ENCODE peak calls at places on chromosomes 7 and 10, in eight cellular contexts. D is choroid plexus epithelial cell, K is cardiac fibroblast, F is IMR-90, C is stomach, G is A549, Z is thyroid gland, M is right atrium auricular region. J is an unnamed sample.

GRCh38 chr7:255038-255435 is 34.9 kb upstream of the FOXL3 start:
- DNase-seq in G (no peak), C (no peak), Z (no peak), D (no peak), M (no peak), F (no peak), K (no peak), J (no peak)

GRCh38 chr10:78727728-78728127 is 341.0 kb upstream of the ZMIZ1 start:
- DNase-seq in F (no peak), K (no peak), Z (peak; percentile 92), D (no peak), M (no peak), G (no peak), C (no peak), J (no peak)

GRCh38 chr10:130784326-130784725 is 527.2 kb downstream of the TCERG1L start:
- DNase-seq in D (no peak), K (no peak), F (no peak), C (no peak), G (no peak), M (no peak), Z (no peak), J (no peak)

GRCh38 chr7:117053407-117053806 is 100.1 kb downstream of the ST7 start:
- DNase-seq in M (no peak), Z (no peak), K (no peak), G (no peak), F (no peak), C (no peak), D (peak; percentile 10), J (no peak)

GRCh38 chr7:44323381-44324203 is 1.8 kb downstream of the CAMK2B start:
- DNase-seq in F (no peak), Z (no peak), M (no peak), G (no peak), K (no peak), D (no peak), C (no peak), J (no peak)

GRCh38 chr7:99499356-99499712 is 747 bp downstream of the ZNF394 start:
- DNase-seq in M (no peak), Z (no peak), F (no peak), C (no peak), D (no peak), K (peak; percentile 20), G (peak; percentile 30), J (no peak)

GRCh38 chr7:157470699-157471098 is 133.9 kb downstream of the DNAJB6 start:
- DNase-seq in D (no peak), Z (no peak), K (no peak), C (peak; percentile 17), G (no peak), M (peak; percentile 28), F (no peak), J (no peak)

GRCh38 chr10:73589538-73590126 is 1.5 kb downstream of the USP54 start:
- DNase-seq in F (peak; percentile 32), K (peak; percentile 43), G (no peak), D (peak; percentile 91), C (peak; percentile 30), M (no peak), Z (no peak), J (no peak)

GRCh38 chr10:46544989-46545791 is 11.3 kb downstream of the GPRIN2 start:
- DNase-seq in K (peak; percentile 42), M (no peak), F (no peak), D (peak; percentile 57), Z (no peak), C (peak; percentile 26), G (peak; percentile 89), J (no peak)

GRCh38 chr10:112716924-112717348 is 233.1 kb upstream of the TCF7L2 start:
- DNase-seq in D (peak; percentile 79), Z (no peak), C (peak; percentile 55), G (peak; percentile 21), K (peak; percentile 80), M (no peak), F (peak; percentile 72), J (peak; percentile 92)

GRCh38 chr7:46478046-46478445 is 557.0 kb upstream of the IGFBP3 start:
- DNase-seq in F (peak; percentile 79), G (no peak), K (peak; percentile 66), M (no peak), C (no peak), Z (no peak), D (peak; percentile 89), J (no peak)

GRCh38 chr10:44513592-44513991 is 128.7 kb upstream of the CXCL12 start:
- DNase-seq in M (no peak), K (peak; percentile 82), G (no peak), Z (no peak), C (no peak), D (peak; percentile 68), F (peak; percentile 18), J (no peak)

GRCh38 chr10:44520651-44521050 is 135.8 kb upstream of the CXCL12 start:
- DNase-seq in C (no peak), Z (no peak), F (peak; percentile 11), G (no peak), D (no peak), M (no peak), K (peak; percentile 5), J (no peak)

GRCh38 chr10:44516941-44517340 is 132.0 kb upstream of the CXCL12 start:
- DNase-seq in K (no peak), F (no peak), C (no peak), D (no peak), M (no peak), Z (no peak), G (no peak), J (no peak)

GRCh38 chr10:44512345-44513095 is 127.6 kb upstream of the CXCL12 start:
- DNase-seq in K (no peak), M (no peak), C (no peak), G (no peak), D (no peak), F (no peak), Z (no peak), J (no peak)

DNA sequence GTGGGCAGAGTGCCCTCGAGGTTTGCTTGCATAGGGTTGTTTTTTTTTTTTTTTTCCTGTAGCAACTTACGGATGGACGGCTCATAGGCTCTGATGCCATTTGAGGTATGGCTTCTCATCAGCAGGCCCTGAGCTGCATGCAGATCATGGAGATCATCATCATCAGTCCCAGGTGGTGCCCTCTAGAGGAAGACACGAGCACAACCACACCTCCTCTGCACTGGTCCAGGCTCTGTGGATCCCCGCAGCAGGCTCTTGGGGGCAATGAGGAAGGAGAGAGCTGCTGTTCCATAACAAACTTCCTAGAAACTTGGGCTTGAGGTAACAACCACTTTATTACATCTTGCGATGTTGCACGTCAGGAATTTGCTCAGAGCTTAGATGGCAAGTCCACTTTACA is 132.7 kb upstream of the CXCL12 start:
- DNase-seq in C (no peak), K (peak; percentile 13), M (no peak), G (no peak), F (no peak), Z (no peak), D (no peak), J (no peak)
- TF ChIP-seq CTCF in C (no peak), K (no peak), M (no peak), G (no peak), F (peak; percentile 14), Z (no peak), D (peak; percentile 44), J (peak; percentile 13)

GRCh38 chr7:130958846-130959245 is 224.8 kb upstream of the KLF14 start:
- DNase-seq in Z (no peak), D (no peak), F (no peak), K (no peak), G (no peak), M (no peak), C (no peak), J (no peak)
- H3K4me3 ChIP-seq in Z (no peak overlapping the region), D (no peak overlapping the region), F (no peak overlapping the region), K (no peak overlapping the region), G (peak overlapping the region; percentile 44), M (no peak overlapping the region), C (no peak overlapping the region), J (no peak overlapping the region)

DNA sequence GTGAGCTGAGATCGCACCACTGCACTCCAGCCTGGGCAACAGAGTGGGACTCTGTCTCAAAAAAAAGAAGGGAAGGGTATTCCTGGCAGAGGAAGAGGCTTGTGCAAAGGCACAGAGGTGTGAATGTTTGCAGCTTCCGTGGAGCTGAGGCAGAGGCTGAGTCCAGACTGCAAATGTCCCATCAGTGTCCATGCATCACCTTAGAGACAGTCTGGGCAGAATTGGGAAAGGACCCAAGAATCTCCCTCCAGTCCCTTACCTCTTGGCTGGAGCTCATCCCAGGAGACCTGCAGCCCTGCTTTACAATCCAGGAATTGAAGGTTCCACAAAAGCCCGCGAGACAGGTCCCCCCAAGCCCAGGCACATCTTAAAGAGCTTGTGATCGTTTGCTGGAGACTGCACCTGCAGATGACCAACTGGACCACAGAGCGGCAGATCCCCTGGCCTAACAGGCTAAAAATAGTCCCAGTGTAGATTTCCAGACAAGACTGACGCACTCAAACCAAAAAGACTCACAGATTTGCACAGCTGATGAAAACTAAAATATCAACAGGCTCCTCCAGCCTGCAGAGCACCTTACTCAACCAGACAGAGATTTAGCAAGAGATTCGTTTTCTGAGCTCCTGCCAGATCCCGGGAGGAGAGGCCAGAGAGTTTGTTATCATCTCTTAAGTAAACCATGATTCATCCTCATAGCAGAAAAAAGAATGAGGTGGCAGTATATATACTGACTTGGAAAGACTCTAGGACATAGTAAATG is 22.9 kb upstream of the NANOS1 start:
- DNase-seq in G (peak; percentile 89), K (peak; percentile 99), D (peak; percentile 99), C (peak; percentile 69), F (peak; percentile 100), Z (peak; percentile 53), M (peak; percentile 77), J (peak; percentile 94)
- TF ChIP-seq CTCF in G (no peak), K (peak; percentile 12), D (peak; percentile 27), C (no peak), F (peak; percentile 3), Z (no peak), M (no peak), J (no peak)

DNA sequence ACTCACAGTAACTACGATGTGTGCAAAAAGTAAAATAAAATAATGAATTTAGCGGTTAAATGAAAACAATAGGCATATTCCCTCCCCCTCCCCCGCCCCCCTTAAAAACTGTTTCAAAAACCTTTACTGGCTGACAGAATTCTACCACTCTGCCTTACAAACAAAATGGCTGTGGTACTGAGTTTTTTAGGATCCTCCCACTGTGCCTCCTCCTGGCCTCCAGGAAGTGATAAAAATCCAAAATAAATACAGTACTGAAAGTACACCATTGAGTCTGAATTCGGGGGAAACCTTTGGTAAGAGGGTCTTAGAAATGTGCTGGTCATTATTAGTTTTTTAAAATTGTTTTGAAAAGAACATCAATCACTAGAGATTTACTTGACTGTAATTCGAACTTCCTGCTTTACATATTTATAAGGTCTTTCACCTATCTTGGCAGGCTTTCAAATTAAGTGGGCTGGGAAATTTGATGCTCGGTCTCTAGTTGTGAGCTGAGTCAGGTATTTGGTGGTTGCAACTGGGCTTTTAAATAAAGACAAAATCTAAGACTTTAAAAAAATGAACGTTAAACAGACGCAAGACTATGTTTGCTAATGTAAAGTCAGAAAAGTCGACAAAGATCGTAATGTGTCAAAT is 32.5 kb upstream of the EPC1 start:
- DNase-seq in Z (no peak), K (peak; percentile 76), C (no peak), F (peak; percentile 68), D (peak; percentile 79), M (no peak), G (no peak), J (peak; percentile 42)
- H3K4me3 ChIP-seq in Z (peak overlapping the region; percentile 50), K (peak overlapping the region; percentile 60), C (peak overlapping the region; percentile 58), F (peak overlapping the region; percentile 62), D (peak overlapping the region; percentile 79), M (peak overlapping the region; percentile 63), G (peak overlapping the region; percentile 65), J (peak overlapping the region; percentile 60)

J was measured in LNCaP clone FGC.